ENCODE peak calls at places on chromosomes 13 and 19, in nine cellular contexts. O is non-pigmented ciliary epithelial cell; B is C1 segment of cervical spinal cord; Z is NCI-H774; N is endothelial cell of umbilical vein; V is activated CD8-positive, alpha-beta memory T cell treated with anti-CD3 and anti-CD28 coated beads for 1 hour; K is T-helper 17 cell; J is EL; A is NCI-H1048. X is an unnamed sample.

GRCh38 chr19:19613456-19613855 is 5.0 kb downstream of the PBX4 start:
- DNase-seq in O (no peak), B (no peak), Z (no peak), N (no peak), V (no peak), K (no peak), J (peak), A (no peak), X (peak)

GRCh38 chr13:54029226-54029625 is 1000.6 kb downstream of the OLFM4 start:
- DNase-seq in O (peak), B (no peak), Z (no peak), N (no peak), V (no peak), K (no peak), J (no peak), A (no peak), X (no peak)

GRCh38 chr19:57642396-57643046 is 9.6 kb downstream of the ZNF211 start:
- DNase-seq in O (no peak), B (no peak), Z (no peak), N (no peak), V (no peak), K (no peak), J (no peak), A (no peak), X (no peak)

GRCh38 chr13:113722921-113723320 is 36.1 kb upstream of the TMEM255B start:
- DNase-seq in O (no peak), B (no peak), Z (no peak), N (no peak), V (no peak), K (no peak), J (no peak), A (no peak), X (no peak)

GRCh38 chr13:42574435-42575311 is 721 bp downstream of the TNFSF11 start:
- DNase-seq in O (no peak), B (no peak), Z (no peak), N (no peak), V (no peak), K (no peak), J (no peak), A (no peak), X (no peak)

GRCh38 chr13:24228852-24229458 is 68.4 kb downstream of the SPATA13 start:
- DNase-seq in O (no peak), B (no peak), Z (no peak), N (peak), V (no peak), K (no peak), J (peak), A (no peak), X (peak)

GRCh38 chr19:18194208-18194530 is 1.2 kb downstream of the MPV17L2 start:
- DNase-seq in O (no peak), B (no peak), Z (no peak), N (no peak), V (no peak), K (no peak), J (no peak), A (no peak), X (no peak)

GRCh38 chr19:47032171-47032811 is 12.7 kb downstream of the NPAS1 start:
- DNase-seq in O (no peak), B (no peak), Z (peak), N (peak), V (no peak), K (peak), J (no peak), A (no peak), X (no peak)

GRCh38 chr19:3361384-3362216 is 4.8 kb upstream of the NFIC start:
- DNase-seq in O (no peak), B (no peak), Z (no peak), N (no peak), V (no peak), K (no peak), J (no peak), A (no peak), X (no peak)

GRCh38 chr19:50000038-50000890 is 24.9 kb downstream of the VRK3 start:
- DNase-seq in O (no peak), B (no peak), Z (no peak), N (no peak), V (no peak), K (no peak), J (no peak), A (no peak), X (no peak)

GRCh38 chr19:55322495-55322894 is 2.6 kb downstream of the TMEM150B start:
- DNase-seq in O (no peak), B (no peak), Z (no peak), N (no peak), V (no peak), K (no peak), J (no peak), A (no peak), X (no peak)

GRCh38 chr19:13993554-13994308 is 12.4 kb downstream of the RFX1 start:
- DNase-seq in O (no peak), B (no peak), Z (no peak), N (no peak), V (no peak), K (no peak), J (no peak), A (no peak), X (no peak)

GRCh38 chr13:106114981-106115554 is 420.4 kb downstream of the EFNB2 start:
- DNase-seq in O (no peak), B (no peak), Z (no peak), N (peak), V (no peak), K (no peak), J (peak), A (no peak), X (peak)

GRCh38 chr19:51697169-51697776 is 4.1 kb downstream of the SPACA6 start:
- DNase-seq in O (no peak), B (no peak), Z (no peak), N (no peak), V (no peak), K (no peak), J (no peak), A (no peak), X (no peak)

GRCh38 chr19:39871886-39872866 is 26.0 kb upstream of the FBL start:
- DNase-seq in O (no peak), B (no peak), Z (no peak), N (no peak), V (no peak), K (no peak), J (no peak), A (no peak), X (no peak)

GRCh38 chr19:4232614-4233281 is 3.4 kb downstream of the EBI3 start:
- DNase-seq in O (no peak), B (no peak), Z (no peak), N (no peak), V (no peak), K (no peak), J (peak), A (no peak), X (no peak)

GRCh38 chr13:66222127-66222526 is 1008.0 kb downstream of the PCDH9 start:
- DNase-seq in O (no peak), B (no peak), Z (no peak), N (no peak), V (no peak), K (no peak), J (no peak), A (no peak), X (no peak)